ENCODE peak calls at places on chromosomes 4 and X, in ten cellular contexts. One of them, this sample, is unnamed.

GRCh38 chr4:25703731-25704388 is 48.2 kb downstream of the SLC34A2 start:
- DNase-seq in AG09309: peak
- DNase-seq in suprapubic skin: no peak
- DNase-seq in left cardiac atrium: no peak
- DNase-seq in foreskin fibroblast: no peak
- DNase-seq in neural crest cell: no peak
- DNase-seq in NCI-H524: no peak
- DNase-seq in SJSA1: no peak
- DNase-seq in amniotic epithelial cell: peak
- DNase-seq in epithelial cell of esophagus: peak
- DNase-seq in this sample: no peak

GRCh38 chr4:87278335-87278794 is 44.3 kb downstream of the HSD17B13 start:
- DNase-seq in suprapubic skin: no peak
- DNase-seq in epithelial cell of esophagus: no peak
- DNase-seq in left cardiac atrium: no peak
- DNase-seq in NCI-H524: no peak
- DNase-seq in neural crest cell: no peak
- DNase-seq in SJSA1: no peak
- DNase-seq in foreskin fibroblast: no peak
- DNase-seq in AG09309: no peak
- DNase-seq in amniotic epithelial cell: no peak
- DNase-seq in this sample: no peak

GRCh38 chr4:30721353-30722091 is 1.4 kb downstream of the PCDH7 start:
- DNase-seq in NCI-H524: peak
- DNase-seq in neural crest cell: peak
- DNase-seq in suprapubic skin: no peak
- DNase-seq in amniotic epithelial cell: no peak
- DNase-seq in SJSA1: peak
- DNase-seq in foreskin fibroblast: peak
- DNase-seq in epithelial cell of esophagus: peak
- DNase-seq in left cardiac atrium: peak
- DNase-seq in AG09309: no peak
- DNase-seq in this sample: no peak

GRCh38 chr4:6986067-6986780 is 56.9 kb upstream of the TADA2B start:
- DNase-seq in NCI-H524: no peak
- DNase-seq in epithelial cell of esophagus: peak
- DNase-seq in SJSA1: peak
- DNase-seq in suprapubic skin: no peak
- DNase-seq in foreskin fibroblast: peak
- DNase-seq in amniotic epithelial cell: peak
- DNase-seq in AG09309: no peak
- DNase-seq in neural crest cell: no peak
- DNase-seq in left cardiac atrium: peak
- DNase-seq in this sample: no peak

GRCh38 chrX:55056820-55057690 is 17.8 kb upstream of the PAGE2B start:
- DNase-seq in neural crest cell: no peak
- DNase-seq in suprapubic skin: no peak
- DNase-seq in SJSA1: no peak
- DNase-seq in left cardiac atrium: no peak
- DNase-seq in amniotic epithelial cell: peak
- DNase-seq in epithelial cell of esophagus: peak
- DNase-seq in AG09309: peak
- DNase-seq in foreskin fibroblast: peak
- DNase-seq in NCI-H524: no peak
- DNase-seq in this sample: no peak

GRCh38 chrX:149540133-149540620 is 635 bp upstream of the EOLA1 start:
- DNase-seq in epithelial cell of esophagus: peak
- DNase-seq in AG09309: peak
- DNase-seq in amniotic epithelial cell: peak
- DNase-seq in left cardiac atrium: peak
- DNase-seq in foreskin fibroblast: peak
- DNase-seq in NCI-H524: peak
- DNase-seq in SJSA1: peak
- DNase-seq in suprapubic skin: peak
- DNase-seq in neural crest cell: peak
- DNase-seq in this sample: peak

GRCh38 chr4:173807347-173807746 is 277.3 kb upstream of the HAND2 start:
- DNase-seq in neural crest cell: no peak
- DNase-seq in foreskin fibroblast: peak
- DNase-seq in SJSA1: no peak
- DNase-seq in AG09309: no peak
- DNase-seq in suprapubic skin: no peak
- DNase-seq in NCI-H524: no peak
- DNase-seq in left cardiac atrium: peak
- DNase-seq in epithelial cell of esophagus: no peak
- DNase-seq in amniotic epithelial cell: no peak
- DNase-seq in this sample: peak

GRCh38 chrX:129540725-129541184 is 696 bp downstream of the OCRL start:
- DNase-seq in epithelial cell of esophagus: peak
- DNase-seq in SJSA1: no peak
- DNase-seq in NCI-H524: no peak
- DNase-seq in AG09309: no peak
- DNase-seq in suprapubic skin: no peak
- DNase-seq in neural crest cell: no peak
- DNase-seq in left cardiac atrium: peak
- DNase-seq in amniotic epithelial cell: no peak
- DNase-seq in foreskin fibroblast: peak
- DNase-seq in this sample: no peak

GRCh38 chr4:159105063-159105414 is 2.2 kb downstream of the RAPGEF2 start:
- DNase-seq in AG09309: no peak
- DNase-seq in amniotic epithelial cell: no peak
- DNase-seq in foreskin fibroblast: peak
- DNase-seq in suprapubic skin: no peak
- DNase-seq in neural crest cell: no peak
- DNase-seq in NCI-H524: peak
- DNase-seq in epithelial cell of esophagus: peak
- DNase-seq in left cardiac atrium: no peak
- DNase-seq in SJSA1: no peak
- DNase-seq in this sample: peak

GRCh38 chr4:144754562-144755410 is 108.8 kb downstream of the HHIP start:
- DNase-seq in AG09309: peak
- DNase-seq in left cardiac atrium: no peak
- DNase-seq in NCI-H524: no peak
- DNase-seq in suprapubic skin: no peak
- DNase-seq in foreskin fibroblast: peak
- DNase-seq in neural crest cell: no peak
- DNase-seq in epithelial cell of esophagus: peak
- DNase-seq in amniotic epithelial cell: peak
- DNase-seq in SJSA1: no peak
- DNase-seq in this sample: no peak

GRCh38 chrX:103275947-103276567 is 493 bp downstream of the TCEAL5 start:
- DNase-seq in epithelial cell of esophagus: no peak
- DNase-seq in AG09309: no peak
- DNase-seq in SJSA1: no peak
- DNase-seq in suprapubic skin: no peak
- DNase-seq in amniotic epithelial cell: no peak
- DNase-seq in left cardiac atrium: no peak
- DNase-seq in NCI-H524: no peak
- DNase-seq in foreskin fibroblast: no peak
- DNase-seq in neural crest cell: no peak
- DNase-seq in this sample: no peak

GRCh38 chr4:7828926-7829325 is 110.7 kb downstream of the AFAP1 start:
- DNase-seq in epithelial cell of esophagus: peak
- DNase-seq in suprapubic skin: no peak
- DNase-seq in AG09309: peak
- DNase-seq in neural crest cell: no peak
- DNase-seq in left cardiac atrium: no peak
- DNase-seq in amniotic epithelial cell: peak
- DNase-seq in NCI-H524: no peak
- DNase-seq in SJSA1: no peak
- DNase-seq in foreskin fibroblast: peak
- DNase-seq in this sample: no peak

GRCh38 chr4:25938251-25939186 is 24.5 kb downstream of the SMIM20 start:
- DNase-seq in neural crest cell: no peak
- DNase-seq in left cardiac atrium: peak
- DNase-seq in NCI-H524: no peak
- DNase-seq in AG09309: peak
- DNase-seq in epithelial cell of esophagus: peak
- DNase-seq in amniotic epithelial cell: peak
- DNase-seq in foreskin fibroblast: peak
- DNase-seq in SJSA1: no peak
- DNase-seq in suprapubic skin: no peak
- DNase-seq in this sample: peak

GRCh38 chr4:19831644-19832285 is 419.9 kb upstream of the SLIT2 start:
- DNase-seq in neural crest cell: no peak
- DNase-seq in SJSA1: no peak
- DNase-seq in amniotic epithelial cell: no peak
- DNase-seq in epithelial cell of esophagus: peak
- DNase-seq in NCI-H524: no peak
- DNase-seq in foreskin fibroblast: peak
- DNase-seq in left cardiac atrium: no peak
- DNase-seq in suprapubic skin: no peak
- DNase-seq in AG09309: no peak
- DNase-seq in this sample: no peak

GRCh38 chrX:20988118-20988517 is 386.1 kb upstream of the CNKSR2 start:
- DNase-seq in NCI-H524: no peak
- DNase-seq in foreskin fibroblast: no peak
- DNase-seq in AG09309: no peak
- DNase-seq in SJSA1: no peak
- DNase-seq in suprapubic skin: no peak
- DNase-seq in left cardiac atrium: no peak
- DNase-seq in neural crest cell: no peak
- DNase-seq in epithelial cell of esophagus: peak
- DNase-seq in amniotic epithelial cell: peak
- DNase-seq in this sample: no peak

GRCh38 chr4:126071346-126072333 is 756.9 kb downstream of the FAT4 start:
- DNase-seq in foreskin fibroblast: peak
- DNase-seq in NCI-H524: no peak
- DNase-seq in left cardiac atrium: peak
- DNase-seq in epithelial cell of esophagus: peak
- DNase-seq in neural crest cell: no peak
- DNase-seq in AG09309: peak
- DNase-seq in suprapubic skin: no peak
- DNase-seq in SJSA1: peak
- DNase-seq in amniotic epithelial cell: peak
- DNase-seq in this sample: peak

GRCh38 chr4:742742-743311 is 37.2 kb downstream of the PCGF3 start:
- DNase-seq in foreskin fibroblast: peak
- DNase-seq in neural crest cell: peak
- DNase-seq in epithelial cell of esophagus: peak
- DNase-seq in SJSA1: peak
- DNase-seq in NCI-H524: no peak
- DNase-seq in amniotic epithelial cell: no peak
- DNase-seq in left cardiac atrium: peak
- DNase-seq in AG09309: no peak
- DNase-seq in suprapubic skin: no peak
- DNase-seq in this sample: no peak

GRCh38 chr4:93788712-93789111 is 39.8 kb upstream of the ATOH1 start:
- DNase-seq in SJSA1: no peak
- DNase-seq in NCI-H524: no peak
- DNase-seq in foreskin fibroblast: peak
- DNase-seq in amniotic epithelial cell: peak
- DNase-seq in neural crest cell: no peak
- DNase-seq in epithelial cell of esophagus: peak
- DNase-seq in left cardiac atrium: no peak
- DNase-seq in suprapubic skin: no peak
- DNase-seq in AG09309: no peak
- DNase-seq in this sample: no peak

GRCh38 chr4:123587983-123588494 is 191.4 kb downstream of the SPRY1 start:
- DNase-seq in suprapubic skin: no peak
- DNase-seq in epithelial cell of esophagus: peak
- DNase-seq in SJSA1: peak
- DNase-seq in amniotic epithelial cell: peak
- DNase-seq in neural crest cell: no peak
- DNase-seq in foreskin fibroblast: peak
- DNase-seq in AG09309: peak
- DNase-seq in left cardiac atrium: no peak
- DNase-seq in NCI-H524: no peak
- DNase-seq in this sample: peak

GRCh38 chr4:14749910-14750309 is 252.4 kb upstream of the CPEB2 start:
- DNase-seq in AG09309: no peak
- DNase-seq in amniotic epithelial cell: no peak
- DNase-seq in SJSA1: no peak
- DNase-seq in NCI-H524: no peak
- DNase-seq in epithelial cell of esophagus: peak
- DNase-seq in left cardiac atrium: peak
- DNase-seq in foreskin fibroblast: peak
- DNase-seq in neural crest cell: no peak
- DNase-seq in suprapubic skin: no peak
- DNase-seq in this sample: no peak

GRCh38 chrX:106481341-106481740 is 130.4 kb upstream of the RADX start:
- DNase-seq in neural crest cell: peak
- DNase-seq in foreskin fibroblast: peak
- DNase-seq in SJSA1: no peak
- DNase-seq in suprapubic skin: no peak
- DNase-seq in left cardiac atrium: no peak
- DNase-seq in epithelial cell of esophagus: peak
- DNase-seq in amniotic epithelial cell: peak
- DNase-seq in AG09309: peak
- DNase-seq in NCI-H524: peak
- DNase-seq in this sample: no peak

GRCh38 chr4:169030575-169030982 is 20.5 kb upstream of the CBR4 start:
- DNase-seq in amniotic epithelial cell: no peak
- DNase-seq in NCI-H524: no peak
- DNase-seq in foreskin fibroblast: peak
- DNase-seq in SJSA1: no peak
- DNase-seq in suprapubic skin: no peak
- DNase-seq in epithelial cell of esophagus: no peak
- DNase-seq in AG09309: no peak
- DNase-seq in neural crest cell: no peak
- DNase-seq in left cardiac atrium: no peak
- DNase-seq in this sample: no peak

GRCh38 chrX:129706395-129707072 is 32.2 kb upstream of the XPNPEP2 start:
- DNase-seq in amniotic epithelial cell: no peak
- DNase-seq in left cardiac atrium: peak
- DNase-seq in suprapubic skin: no peak
- DNase-seq in epithelial cell of esophagus: no peak
- DNase-seq in SJSA1: peak
- DNase-seq in foreskin fibroblast: peak
- DNase-seq in AG09309: no peak
- DNase-seq in neural crest cell: no peak
- DNase-seq in NCI-H524: no peak
- DNase-seq in this sample: no peak

GRCh38 chrX:100677616-100678181 is 33.7 kb downstream of the SRPX2 start:
- DNase-seq in NCI-H524: no peak
- DNase-seq in epithelial cell of esophagus: peak
- DNase-seq in suprapubic skin: no peak
- DNase-seq in left cardiac atrium: no peak
- DNase-seq in neural crest cell: no peak
- DNase-seq in foreskin fibroblast: peak
- DNase-seq in AG09309: no peak
- DNase-seq in amniotic epithelial cell: no peak
- DNase-seq in SJSA1: no peak
- DNase-seq in this sample: peak

GRCh38 chr4:104743141-104743748 is 248.6 kb upstream of the CXXC4 start:
- DNase-seq in epithelial cell of esophagus: no peak
- DNase-seq in left cardiac atrium: no peak
- DNase-seq in foreskin fibroblast: no peak
- DNase-seq in amniotic epithelial cell: no peak
- DNase-seq in NCI-H524: no peak
- DNase-seq in suprapubic skin: no peak
- DNase-seq in SJSA1: no peak
- DNase-seq in neural crest cell: no peak
- DNase-seq in AG09309: no peak
- DNase-seq in this sample: no peak